ENCODE peak calls at places on chromosomes 12 and 14, in four cellular contexts. Q, D, U and E are unnamed samples. For H3K36me3, the result is how much of the 10 kb centered on the place peaks cover.

GRCh38 chr14:61527325-61528100 is 167.8 kb upstream of the HIF1A start:
- DNase-seq in Q (peak), D (no peak), U (no peak), E (no peak)

GRCh38 chr14:72737560-72737943 is 156.3 kb downstream of the DPF3 start:
- DNase-seq in Q (no peak), D (no peak), U (no peak), E (no peak)

GRCh38 chr12:1929241-1929984 is 11.0 kb upstream of the CACNA2D4 start:
- DNase-seq in Q (no peak), D (no peak), U (peak), E (peak)

GRCh38 chr12:129704232-129704830 is 199.5 kb downstream of the TMEM132D start:
- DNase-seq in Q (no peak), D (no peak), U (peak), E (peak)

GRCh38 chr14:74349757-74350156 is 1.5 kb downstream of the VRTN start:
- DNase-seq in Q (no peak), D (no peak), U (peak), E (peak)

GRCh38 chr12:94730846-94731245 is 80.5 kb upstream of the TMCC3 start:
- DNase-seq in Q (no peak), D (no peak), U (no peak), E (no peak)

GRCh38 chr12:70609739-70610491 is 27.3 kb downstream of the PTPRB start:
- DNase-seq in Q (peak), D (peak), U (peak), E (peak)

GRCh38 chr14:99731536-99732435 is 47.7 kb downstream of the CYP46A1 start:
- DNase-seq in Q (no peak), D (peak), U (peak), E (no peak)

GRCh38 chr14:93064411-93065271 is 51.1 kb downstream of the ITPK1 start:
- DNase-seq in Q (no peak), D (no peak), U (no peak), E (no peak)

GRCh38 chr14:104223101-104223809 is 84.9 kb downstream of the KIF26A start:
- DNase-seq in Q (no peak), D (peak), U (no peak), E (peak)

GRCh38 chr14:91229743-91230200 is 14.7 kb downstream of the GPR68 start:
- DNase-seq in Q (no peak), D (no peak), U (no peak), E (no peak)

GRCh38 chr12:124551268-124552144 is 15.9 kb downstream of the NCOR2 start:
- DNase-seq in Q (peak), D (no peak), U (peak), E (peak)

GRCh38 chr14:32977913-32978312 is 39.2 kb downstream of the NPAS3 start:
- DNase-seq in Q (no peak), D (no peak), U (no peak), E (no peak)

GRCh38 chr12:27524839-27525238 is 833 bp downstream of the PPFIBP1 start:
- DNase-seq in Q (peak), D (no peak), U (no peak), E (no peak)

GRCh38 chr12:77725611-77726010 is 105.1 kb upstream of the NAV3 start:
- DNase-seq in Q (peak), D (no peak), U (no peak), E (no peak)

GRCh38 chr12:95721320-95721719 is 69.2 kb downstream of the NTN4 start:
- DNase-seq in Q (no peak), D (no peak), U (no peak), E (no peak)

GRCh38 chr14:36941783-36942521 is 230.5 kb downstream of the SLC25A21 start:
- DNase-seq in Q (peak), D (peak), U (peak), E (peak)

GRCh38 chr14:74941676-74942097 is 13.7 kb downstream of the PGF start:
- DNase-seq in Q (peak), D (peak), U (no peak), E (peak)

GRCh38 chr14:70919774-70920173 is 12.5 kb downstream of the PCNX1 start:
- DNase-seq in Q (peak), D (no peak), U (no peak), E (no peak)
- H3K4me3 ChIP-seq in Q (peak), D (no peak), U (no peak), E (no peak)

GRCh38 chr14:51253880-51254279 is 13.8 kb downstream of the TMX1 start:
- DNase-seq in Q (no peak), D (no peak), U (no peak), E (no peak)
- H3K36me3 ChIP-seq in Q (half or more), D (under half), U (half or more), E (under half)

GRCh38 chr14:22644305-22644635 is at the start of gene OR6J1:
- DNase-seq in Q (no peak), D (no peak), U (no peak), E (no peak)
- H3K4me3 ChIP-seq in Q (no peak), D (no peak), U (no peak), E (no peak)

DNA sequence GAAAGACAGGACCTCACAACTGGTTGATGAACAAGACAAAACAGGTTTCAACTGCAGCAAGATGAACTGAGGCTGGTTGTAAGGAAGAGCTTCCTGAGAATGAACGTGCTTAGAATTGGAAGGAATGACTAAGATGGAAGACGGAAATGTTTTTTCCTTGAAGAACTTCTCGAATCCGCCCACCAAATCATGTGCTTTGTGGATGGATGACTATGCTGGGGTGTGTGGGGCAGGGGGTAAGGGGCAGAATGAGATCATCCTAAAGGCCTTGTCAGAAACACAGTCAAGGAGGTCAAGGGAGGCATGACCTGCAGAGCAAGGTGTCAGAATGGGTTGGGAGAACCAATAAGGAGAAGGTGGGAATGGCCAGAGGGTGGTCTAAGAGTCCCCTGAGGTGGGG is 84.3 kb downstream of the ACTN1 start:
- DNase-seq in Q (peak), D (peak), U (no peak), E (no peak)
- H3K36me3 ChIP-seq in Q (half or more), D (under half), U (half or more), E (under half)

GRCh38 chr12:57091633-57092528 is 3.0 kb downstream of the NAB2 start:
- DNase-seq in Q (no peak), D (peak), U (no peak), E (peak)

GRCh38 chr12:57088442-57089258 is at the start of gene NAB2:
- DNase-seq in Q (peak), D (peak), U (peak), E (peak)

GRCh38 chr12:57089259-57090245 is 638 bp downstream of the NAB2 start:
- DNase-seq in Q (peak), D (peak), U (peak), E (peak)

GRCh38 chr12:57090924-57091632 is 2.2 kb downstream of the NAB2 start:
- DNase-seq in Q (peak), D (peak), U (no peak), E (peak)

GRCh38 chr12:57090456-57090855 is 1.5 kb downstream of the NAB2 start:
- DNase-seq in Q (no peak), D (peak), U (no peak), E (peak)
- H3K4me3 ChIP-seq in Q (peak), D (no peak), U (no peak), E (no peak)